ENCODE peak calls at places on chromosome 21, in ten cellular contexts. D, R, N, K, X, L, B, J, M and Y are unnamed samples. For H3K4me1, the result is how much of the 10 kb centered on the place peaks cover.

GRCh38 chr21:33367309-33367973 is 35.8 kb upstream of the IFNGR2 start:
- DNase-seq in R (no peak), X (no peak), D (no peak), B (no peak), N (no peak), M (no peak), K (no peak), L (no peak), J (no peak), Y (no peak)

GRCh38 chr21:29386803-29387202 is 88.1 kb downstream of the BACH1 start:
- DNase-seq in K (no peak), J (no peak), R (no peak), D (no peak), M (no peak), B (no peak), N (no peak), X (no peak), L (no peak), Y (no peak)

GRCh38 chr21:42155045-42155855 is 63.7 kb upstream of the ABCG1 start:
- DNase-seq in L (no peak), M (no peak), N (no peak), K (no peak), J (no peak), B (no peak), X (no peak), D (no peak), R (no peak), Y (no peak)

GRCh38 chr21:30194701-30195299 is 21.1 kb downstream of the CLDN8 start:
- DNase-seq in R (no peak), N (no peak), X (no peak), J (no peak), B (no peak), L (peak), D (no peak), K (peak), M (no peak), Y (peak)

GRCh38 chr21:41673596-41674335 is 93.1 kb downstream of the RIPK4 start:
- DNase-seq in K (no peak), R (no peak), J (peak), D (no peak), B (no peak), L (no peak), X (no peak), N (no peak), M (no peak), Y (no peak)

GRCh38 chr21:45874716-45875415 is 106.7 kb upstream of the COL6A1 start:
- DNase-seq in B (no peak), X (no peak), K (no peak), L (no peak), N (peak), J (no peak), R (no peak), D (peak), M (no peak), Y (peak)

GRCh38 chr21:28336299-28336698 is 656.4 kb downstream of the LTN1 start:
- DNase-seq in J (no peak), X (no peak), K (peak), R (no peak), N (peak), B (no peak), M (no peak), D (no peak), L (peak), Y (peak)

GRCh38 chr21:46061950-46062349 is 36.0 kb upstream of the COL6A2 start:
- DNase-seq in M (no peak), N (no peak), J (no peak), X (no peak), K (no peak), D (no peak), L (no peak), R (peak), B (no peak), Y (no peak)

GRCh38 chr21:31408306-31409088 is 64.4 kb upstream of the TIAM1 start:
- DNase-seq in K (no peak), M (no peak), N (no peak), B (no peak), D (no peak), R (no peak), L (no peak), J (no peak), X (no peak), Y (no peak)

GRCh38 chr21:42496120-42496838 is at the start of gene RSPH1:
- DNase-seq in D (peak), J (peak), M (peak), B (peak), L (peak), N (peak), X (peak), R (peak), K (peak), Y (peak)

GRCh38 chr21:29940993-29941392 is 1.2 kb upstream of the GRIK1 start:
- DNase-seq in X (no peak), D (no peak), M (no peak), K (peak), B (no peak), J (no peak), L (no peak), R (no peak), N (no peak), Y (no peak)

GRCh38 chr21:42565886-42566523 is 52.4 kb downstream of the SLC37A1 start:
- DNase-seq in L (peak), X (no peak), M (no peak), D (no peak), B (no peak), N (no peak), R (peak), K (no peak), J (no peak), Y (no peak)

GRCh38 chr21:39527664-39528381 is 76.1 kb downstream of the SH3BGR start:
- DNase-seq in D (no peak), K (no peak), X (no peak), L (no peak), J (no peak), M (no peak), B (no peak), R (peak), N (no peak), Y (no peak)

GRCh38 chr21:40386301-40386911 is 460.6 kb downstream of the DSCAM start:
- DNase-seq in X (no peak), N (no peak), J (peak), B (peak), M (no peak), L (peak), D (peak), R (peak), K (peak), Y (peak)

GRCh38 chr21:28280611-28281010 is 712.1 kb downstream of the LTN1 start:
- DNase-seq in J (no peak), R (no peak), B (no peak), M (no peak), L (no peak), D (no peak), N (no peak), K (no peak), X (no peak), Y (no peak)

GRCh38 chr21:44773291-44773932 is 28.2 kb downstream of the UBE2G2 start:
- DNase-seq in R (no peak), J (no peak), M (no peak), X (no peak), D (no peak), B (no peak), K (no peak), N (no peak), L (no peak), Y (peak)

GRCh38 chr21:36540700-36541099 is 60.8 kb upstream of the CLDN14 start:
- DNase-seq in L (no peak), B (no peak), M (no peak), D (no peak), J (no peak), R (no peak), N (no peak), K (no peak), X (no peak), Y (no peak)

GRCh38 chr21:36541721-36542139 is 61.8 kb upstream of the CLDN14 start:
- DNase-seq in D (no peak), M (no peak), R (no peak), K (no peak), L (no peak), N (no peak), X (no peak), J (no peak), B (no peak), Y (no peak)

GRCh38 chr21:36544545-36544944 is 64.6 kb upstream of the CLDN14 start:
- DNase-seq in M (no peak), R (no peak), B (no peak), J (no peak), D (no peak), N (no peak), K (no peak), X (no peak), L (no peak), Y (no peak)

GRCh38 chr21:36543924-36544323 is 64.0 kb upstream of the CLDN14 start:
- DNase-seq in M (no peak), N (no peak), D (no peak), K (no peak), X (no peak), J (no peak), L (no peak), R (no peak), B (no peak), Y (no peak)

GRCh38 chr21:36542312-36543101 is 62.6 kb upstream of the CLDN14 start:
- DNase-seq in K (peak), J (no peak), X (no peak), L (no peak), D (no peak), M (no peak), R (no peak), B (no peak), N (no peak), Y (no peak)
- TF ChIP-seq CTCF in K (no peak), J (no peak), X (no peak), L (no peak), D (no peak), M (no peak), R (no peak), B (no peak), N (no peak), Y (peak)

GRCh38 chr21:43731891-43732711 is 13.2 kb downstream of the PDXK start:
- DNase-seq in J (no peak), B (no peak), X (no peak), L (no peak), K (no peak), M (no peak), R (no peak), N (no peak), D (peak), Y (no peak)

GRCh38 chr21:43734131-43734634 is 15.3 kb downstream of the PDXK start:
- DNase-seq in R (no peak), N (no peak), M (no peak), L (no peak), D (no peak), K (no peak), B (no peak), J (no peak), X (no peak), Y (no peak)

GRCh38 chr21:43733060-43733459 is 14.1 kb downstream of the PDXK start:
- DNase-seq in R (no peak), M (no peak), K (no peak), J (no peak), X (no peak), L (no peak), N (no peak), D (no peak), B (no peak), Y (no peak)

GRCh38 chr21:43734830-43735229 is 15.9 kb downstream of the PDXK start:
- DNase-seq in D (no peak), B (no peak), K (no peak), J (peak), M (no peak), X (no peak), R (no peak), N (no peak), L (peak), Y (no peak)

GRCh38 chr21:43733529-43734071 is 14.7 kb downstream of the PDXK start:
- DNase-seq in N (no peak), B (no peak), R (no peak), L (peak), X (no peak), K (no peak), D (no peak), M (no peak), J (peak), Y (no peak)
- H3K4me1 ChIP-seq in N (under half), B (half or more), R (under half), L (half or more), X (under half), K (under half), D (under half), M (half or more), J (under half), Y (under half)

GRCh38 chr21:18164483-18164882 is 80.2 kb upstream of the CHODL start:
- DNase-seq in N (no peak), M (no peak), K (no peak), J (no peak), L (no peak), R (no peak), X (no peak), B (no peak), D (no peak), Y (no peak)

GRCh38 chr21:18170221-18170620 is 74.4 kb upstream of the CHODL start:
- DNase-seq in R (no peak), M (no peak), K (no peak), N (no peak), L (no peak), B (no peak), J (no peak), D (no peak), X (no peak), Y (no peak)

GRCh38 chr21:18168108-18168507 is 76.5 kb upstream of the CHODL start:
- DNase-seq in J (no peak), B (no peak), L (no peak), K (no peak), D (no peak), N (no peak), M (no peak), X (no peak), R (no peak), Y (no peak)

GRCh38 chr21:18161841-18162240 is 82.8 kb upstream of the CHODL start:
- DNase-seq in D (no peak), K (no peak), M (no peak), N (no peak), X (no peak), R (no peak), J (no peak), L (no peak), B (no peak), Y (no peak)

DNA sequence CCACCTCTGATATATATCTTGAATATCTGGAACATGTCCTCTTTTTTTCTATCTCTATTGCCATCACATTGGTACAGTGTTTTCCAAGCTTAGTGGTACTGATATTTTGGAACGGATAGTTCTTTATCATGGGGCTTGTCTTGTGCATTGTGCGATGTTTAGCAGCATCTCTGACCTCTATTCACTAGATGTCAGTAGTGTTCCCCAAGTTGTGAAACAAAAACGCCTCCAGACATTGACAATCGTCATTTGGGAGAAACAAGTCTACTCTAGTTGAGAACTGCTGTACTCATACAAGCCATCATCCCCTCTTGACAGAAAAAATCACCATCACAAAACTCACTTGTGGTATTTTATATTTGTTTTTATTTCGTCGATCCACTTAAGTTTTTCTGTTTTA is 79.7 kb upstream of the CHODL start:
- DNase-seq in J (no peak), R (no peak), N (no peak), K (no peak), D (no peak), X (no peak), L (peak), M (no peak), B (no peak), Y (no peak)
- TF ChIP-seq CTCF in J (no peak), R (no peak), N (no peak), K (no peak), D (no peak), X (no peak), L (no peak), M (no peak), B (no peak), Y (peak)

DNA sequence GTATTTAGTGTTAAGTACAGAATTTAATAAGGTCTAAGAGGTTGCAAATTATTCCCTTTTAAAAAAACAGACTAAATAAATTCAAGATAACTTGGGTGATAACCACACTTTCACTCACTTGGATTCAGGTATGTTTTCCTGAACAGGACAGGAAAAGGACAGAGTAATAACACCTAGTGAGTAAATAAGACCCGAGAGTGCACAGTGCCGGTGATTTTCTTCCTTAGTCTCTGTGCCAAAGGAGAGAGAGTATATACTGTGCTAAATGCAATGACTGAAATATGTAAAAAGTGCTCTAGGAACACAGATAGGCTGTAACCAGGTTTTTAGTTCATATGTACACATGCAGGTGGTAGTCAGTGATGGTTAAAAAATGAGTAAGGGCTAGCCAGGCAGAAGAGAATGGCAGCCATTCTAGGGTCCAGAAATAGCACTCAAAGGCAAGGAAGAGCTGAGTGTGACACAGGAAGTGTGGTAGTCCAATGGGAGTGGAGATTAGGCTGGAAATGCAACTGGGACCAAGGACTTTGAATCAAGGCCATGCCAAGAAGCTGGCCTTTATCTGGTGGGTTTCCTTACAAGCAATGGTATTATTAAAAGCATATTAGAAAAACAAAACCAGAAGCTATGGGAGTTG is 58.1 kb downstream of the NRIP1 start:
- DNase-seq in K (no peak), X (no peak), J (no peak), M (no peak), B (no peak), D (no peak), L (no peak), R (no peak), N (no peak), Y (no peak)
- H3K4me1 ChIP-seq in K (under half), X (under half), J (under half), M (under half), B (half or more), D (half or more), L (under half), R (half or more), N (under half), Y (under half)

DNA sequence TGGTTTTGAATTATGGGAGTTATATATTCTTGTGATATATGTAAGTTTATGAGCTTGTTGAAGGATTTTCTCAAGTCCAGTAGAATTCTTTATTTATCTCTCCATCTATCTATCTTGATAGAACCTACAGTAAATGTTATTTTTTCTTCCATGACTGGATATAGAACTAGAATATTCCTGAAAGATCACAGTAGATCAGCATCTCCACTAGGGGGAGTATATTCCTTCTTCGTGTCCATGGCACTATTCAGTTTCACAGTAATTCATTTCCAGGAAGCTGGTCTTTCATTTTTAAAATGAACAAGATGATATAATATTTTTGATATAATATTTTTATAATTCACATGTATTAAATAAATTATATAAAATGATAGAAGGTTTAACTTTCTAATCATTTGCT is 18.8 kb downstream of the TMPRSS15 start:
- DNase-seq in B (no peak), X (no peak), R (no peak), K (peak), L (no peak), M (no peak), N (no peak), J (no peak), D (no peak), Y (no peak)
- TF ChIP-seq CTCF in B (peak), X (no peak), R (peak), K (peak), L (peak), M (peak), N (no peak), J (peak), D (peak), Y (peak)

GRCh38 chr21:34844033-34844923 is 175.5 kb downstream of the CLIC6 start:
- DNase-seq in N (no peak), M (no peak), X (no peak), B (peak), J (peak), R (peak), K (no peak), L (peak), D (peak), Y (no peak)
- H3K4me1 ChIP-seq in N (under half), M (under half), X (under half), B (under half), J (under half), R (under half), K (under half), L (under half), D (under half), Y (under half)

GRCh38 chr21:25701529-25701928 is 33.2 kb downstream of the ATP5PF start:
- DNase-seq in M (no peak), X (no peak), L (no peak), D (no peak), B (no peak), K (no peak), R (no peak), J (no peak), N (no peak), Y (no peak)
- TF ChIP-seq CTCF in M (no peak), X (no peak), L (no peak), D (no peak), B (no peak), K (no peak), R (no peak), J (no peak), N (no peak), Y (no peak)